ENCODE peak calls at places on chromosomes 2 and 18, in six cellular contexts. R, T, Q, G, L and C are unnamed samples.
A peak's percentile ranks its signal among the peaks of the same experiment; 100 is the strongest.

GRCh38 chr2:114330594-114330993 is 111.8 kb upstream of the DPP10 start:
- DNase-seq in L (no peak), Q (no peak), G (no peak), R (no peak), T (no peak), C (no peak)

GRCh38 chr18:23451011-23451410 is 2.1 kb upstream of the RIOK3 start:
- DNase-seq in R (no peak), G (no peak), Q (no peak), T (no peak), L (no peak), C (no peak)

GRCh38 chr2:7044253-7045250 is 127.3 kb downstream of the RNF144A start:
- DNase-seq in G (peak; percentile 79), L (peak; percentile 55), R (peak; percentile 55), T (peak; percentile 90), Q (peak; percentile 33), C (peak; percentile 63)

GRCh38 chr18:68638613-68639012 is 76.3 kb downstream of the TMX3 start:
- DNase-seq in G (no peak), T (no peak), R (no peak), L (no peak), Q (no peak), C (no peak)

GRCh38 chr2:46535360-46535759 is 56.0 kb downstream of the TMEM247 start:
- DNase-seq in R (no peak), Q (no peak), L (no peak), T (no peak), G (no peak), C (no peak)

GRCh38 chr2:72965016-72965415 is 47.7 kb downstream of the EMX1 start:
- DNase-seq in R (no peak), G (no peak), T (no peak), L (no peak), Q (no peak), C (no peak)

GRCh38 chr2:218370410-218371063 is 11.5 kb upstream of the SLC11A1 start:
- DNase-seq in G (no peak), R (no peak), T (peak; percentile 84), Q (no peak), L (no peak), C (no peak)

GRCh38 chr2:168090366-168091019 is 156.9 kb downstream of the STK39 start:
- DNase-seq in G (peak; percentile 26), L (peak; percentile 34), R (no peak), Q (no peak), T (no peak), C (no peak)

GRCh38 chr2:235414422-235414821 is 79.4 kb upstream of the AGAP1 start:
- DNase-seq in T (peak; percentile 79), L (no peak), G (no peak), R (no peak), Q (no peak), C (peak; percentile 79)

GRCh38 chr2:66721776-66722175 is 286.9 kb downstream of the MEIS1 start:
- DNase-seq in R (no peak), L (no peak), G (no peak), Q (no peak), T (no peak), C (no peak)

GRCh38 chr2:61759718-61760117 is 94.1 kb downstream of the FAM161A start:
- DNase-seq in L (no peak), T (no peak), Q (no peak), R (no peak), G (no peak), C (no peak)

GRCh38 chr2:206250041-206250897 is 24.2 kb upstream of the ZDBF2 start:
- DNase-seq in Q (no peak), L (no peak), R (peak; percentile 70), T (no peak), G (peak; percentile 55), C (no peak)

GRCh38 chr2:136985044-136985443 is 219.7 kb downstream of the THSD7B start:
- DNase-seq in T (no peak), G (no peak), R (no peak), L (no peak), Q (no peak), C (no peak)

GRCh38 chr18:46341989-46342525 is 237.9 kb downstream of the HAUS1 start:
- DNase-seq in T (no peak), G (no peak), R (no peak), L (no peak), Q (no peak), C (no peak)

GRCh38 chr2:229861431-229861830 is 60.4 kb downstream of the TRIP12 start:
- DNase-seq in Q (no peak), L (no peak), R (no peak), G (no peak), T (no peak), C (no peak)

GRCh38 chr18:28204154-28204553 is 27.2 kb upstream of the CDH2 start:
- DNase-seq in Q (no peak), T (no peak), G (no peak), L (no peak), R (no peak), C (no peak)

GRCh38 chr2:74593826-74594467 is 39.4 kb downstream of the DOK1 start:
- DNase-seq in T (no peak), G (no peak), R (no peak), Q (no peak), L (no peak), C (no peak)

GRCh38 chr18:58381676-58382411 is 247.0 kb downstream of the ALPK2 start:
- DNase-seq in R (no peak), G (no peak), Q (no peak), L (no peak), T (no peak), C (no peak)

GRCh38 chr2:32250290-32250689 is 14.4 kb downstream of the NLRC4 start:
- DNase-seq in Q (no peak), G (no peak), L (no peak), T (no peak), R (no peak), C (no peak)

GRCh38 chr18:48931680-48932461 is 18.9 kb downstream of the SMAD7 start:
- DNase-seq in G (peak; percentile 79), L (no peak), R (no peak), T (no peak), Q (no peak), C (no peak)

GRCh38 chr2:9234680-9235387 is 28.2 kb downstream of the ASAP2 start:
- DNase-seq in G (no peak), R (no peak), L (no peak), T (no peak), Q (no peak), C (no peak)

GRCh38 chr2:147331790-147332419 is 512.9 kb upstream of the ACVR2A start:
- DNase-seq in T (no peak), L (no peak), R (peak; percentile 73), G (peak; percentile 7), Q (no peak), C (peak; percentile 36)

GRCh38 chr2:1614564-1614963 is 129.8 kb downstream of the PXDN start:
- DNase-seq in G (no peak), R (no peak), L (no peak), T (no peak), Q (no peak), C (no peak)

GRCh38 chr2:99389371-99389770 is 52.2 kb downstream of the EIF5B start:
- DNase-seq in T (no peak), G (no peak), L (no peak), R (no peak), Q (no peak), C (no peak)

GRCh38 chr18:11040823-11041712 is 108.3 kb downstream of the PIEZO2 start:
- DNase-seq in G (peak; percentile 50), Q (no peak), L (peak; percentile 31), R (peak; percentile 79), T (peak; percentile 65), C (peak; percentile 54)

GRCh38 chr2:217166241-217166640 is 306.4 kb upstream of the TNP1 start:
- DNase-seq in L (no peak), T (no peak), G (no peak), R (peak; percentile 84), Q (no peak), C (peak; percentile 21)